ENCODE peak calls at places on chromosome 22, in eight cellular contexts. One of them, this sample, is unnamed.

GRCh38 chr22:32475428-32476010 is 908 bp downstream of the FBXO7 start:
- DNase-seq in keratinocyte: no peak
- DNase-seq in brain microvascular endothelial cell: no peak
- DNase-seq in stomach: peak; percentile 40
- DNase-seq in pancreas: peak; percentile 49
- DNase-seq in WERI-Rb-1: no peak
- DNase-seq in breast epithelium: no peak
- DNase-seq in cardiac muscle cell: peak; percentile 57
- DNase-seq in this sample: peak; percentile 50

GRCh38 chr22:33757443-33758124 is 162.7 kb downstream of the LARGE1 start:
- DNase-seq in keratinocyte: no peak
- DNase-seq in brain microvascular endothelial cell: no peak
- DNase-seq in stomach: no peak
- DNase-seq in pancreas: no peak
- DNase-seq in WERI-Rb-1: peak; percentile 58
- DNase-seq in breast epithelium: no peak
- DNase-seq in cardiac muscle cell: no peak
- DNase-seq in this sample: no peak

GRCh38 chr22:19522190-19522880 is 1.9 kb downstream of the CLDN5 start:
- DNase-seq in keratinocyte: no peak
- DNase-seq in brain microvascular endothelial cell: no peak
- DNase-seq in stomach: no peak
- DNase-seq in pancreas: no peak
- DNase-seq in WERI-Rb-1: peak; percentile 54
- DNase-seq in breast epithelium: no peak
- DNase-seq in cardiac muscle cell: no peak
- DNase-seq in this sample: no peak

GRCh38 chr22:17613280-17613679 is 15.3 kb downstream of the ATP6V1E1 start:
- DNase-seq in keratinocyte: no peak
- DNase-seq in brain microvascular endothelial cell: no peak
- DNase-seq in stomach: no peak
- DNase-seq in pancreas: no peak
- DNase-seq in WERI-Rb-1: no peak
- DNase-seq in breast epithelium: no peak
- DNase-seq in cardiac muscle cell: no peak
- DNase-seq in this sample: no peak

GRCh38 chr22:37276771-37277170 is 5.5 kb upstream of the CYTH4 start:
- DNase-seq in keratinocyte: no peak
- DNase-seq in brain microvascular endothelial cell: peak; percentile 18
- DNase-seq in stomach: no peak
- DNase-seq in pancreas: no peak
- DNase-seq in WERI-Rb-1: no peak
- DNase-seq in breast epithelium: no peak
- DNase-seq in cardiac muscle cell: peak; percentile 41
- DNase-seq in this sample: peak; percentile 20

GRCh38 chr22:19933328-19934241 is 8.0 kb upstream of the COMT start:
- DNase-seq in keratinocyte: no peak
- DNase-seq in brain microvascular endothelial cell: no peak
- DNase-seq in stomach: no peak
- DNase-seq in pancreas: no peak
- DNase-seq in WERI-Rb-1: no peak
- DNase-seq in breast epithelium: no peak
- DNase-seq in cardiac muscle cell: no peak
- DNase-seq in this sample: peak; percentile 36

GRCh38 chr22:37218399-37218770 is 6.1 kb upstream of the SSTR3 start:
- DNase-seq in keratinocyte: no peak
- DNase-seq in brain microvascular endothelial cell: no peak
- DNase-seq in stomach: no peak
- DNase-seq in pancreas: no peak
- DNase-seq in WERI-Rb-1: no peak
- DNase-seq in breast epithelium: no peak
- DNase-seq in cardiac muscle cell: no peak
- DNase-seq in this sample: no peak

GRCh38 chr22:37703906-37704305 is 7.1 kb downstream of the TRIOBP start:
- DNase-seq in keratinocyte: no peak
- DNase-seq in brain microvascular endothelial cell: no peak
- DNase-seq in stomach: no peak
- DNase-seq in pancreas: no peak
- DNase-seq in WERI-Rb-1: no peak
- DNase-seq in breast epithelium: no peak
- DNase-seq in cardiac muscle cell: no peak
- DNase-seq in this sample: no peak

GRCh38 chr22:35327690-35328471 is 28.2 kb downstream of the TOM1 start:
- DNase-seq in keratinocyte: no peak
- DNase-seq in brain microvascular endothelial cell: no peak
- DNase-seq in stomach: no peak
- DNase-seq in pancreas: no peak
- DNase-seq in WERI-Rb-1: no peak
- DNase-seq in breast epithelium: no peak
- DNase-seq in cardiac muscle cell: no peak
- DNase-seq in this sample: no peak

GRCh38 chr22:38802671-38803121 is 8.8 kb upstream of the DNAL4 start:
- DNase-seq in keratinocyte: peak; percentile 89
- DNase-seq in brain microvascular endothelial cell: peak; percentile 72
- DNase-seq in stomach: peak; percentile 35
- DNase-seq in pancreas: peak; percentile 60
- DNase-seq in WERI-Rb-1: no peak
- DNase-seq in breast epithelium: peak; percentile 64
- DNase-seq in cardiac muscle cell: peak; percentile 95
- DNase-seq in this sample: no peak

GRCh38 chr22:39706406-39707150 is 136.0 kb downstream of the CACNA1I start:
- DNase-seq in keratinocyte: no peak
- DNase-seq in brain microvascular endothelial cell: no peak
- DNase-seq in stomach: no peak
- DNase-seq in pancreas: no peak
- DNase-seq in WERI-Rb-1: peak; percentile 75
- DNase-seq in breast epithelium: no peak
- DNase-seq in cardiac muscle cell: no peak
- DNase-seq in this sample: no peak

GRCh38 chr22:35888181-35888870 is 140.3 kb downstream of the RBFOX2 start:
- DNase-seq in keratinocyte: no peak
- DNase-seq in brain microvascular endothelial cell: no peak
- DNase-seq in stomach: no peak
- DNase-seq in pancreas: no peak
- DNase-seq in WERI-Rb-1: no peak
- DNase-seq in breast epithelium: no peak
- DNase-seq in cardiac muscle cell: no peak
- DNase-seq in this sample: no peak

DNA sequence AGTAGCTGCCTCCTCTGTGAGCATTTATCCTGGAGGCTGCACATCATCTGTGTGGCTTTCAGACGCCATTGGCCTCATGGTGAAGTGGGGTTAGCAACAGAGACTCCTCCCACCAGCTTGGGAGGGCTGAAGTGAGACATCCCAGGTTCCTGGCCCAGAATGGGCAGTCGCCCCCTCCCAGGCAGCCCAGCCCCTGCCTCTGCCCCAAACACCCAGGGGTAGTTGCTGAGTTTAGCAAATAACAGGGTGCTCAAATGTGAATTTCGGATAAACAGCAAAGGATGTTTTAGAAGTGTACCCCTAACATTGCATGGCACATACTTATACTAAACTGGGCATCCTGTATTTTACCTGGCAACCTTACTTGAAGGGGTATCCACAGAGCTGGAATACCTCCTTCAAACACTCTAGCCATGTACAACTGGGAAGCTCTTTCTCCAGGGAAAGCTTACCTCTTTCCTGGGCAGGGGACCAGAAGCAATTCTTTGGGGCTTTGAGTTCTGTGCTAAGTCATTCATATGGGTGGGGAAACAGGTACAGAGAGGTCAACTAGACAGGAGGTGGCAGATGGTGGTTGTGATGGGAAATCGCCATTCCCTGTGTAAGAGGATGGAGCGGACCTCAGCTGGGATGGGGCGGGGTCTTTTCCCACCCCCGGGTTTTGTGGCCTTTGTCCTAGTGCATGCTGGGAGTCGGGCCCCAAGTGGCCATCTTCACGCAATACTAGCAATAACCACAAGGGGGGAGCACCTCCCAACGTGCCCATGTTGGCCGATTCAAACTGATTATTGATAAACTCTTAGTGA is 19.3 kb downstream of the MTFP1 start:
- DNase-seq in keratinocyte: no peak
- DNase-seq in brain microvascular endothelial cell: peak; percentile 67
- DNase-seq in stomach: peak; percentile 67
- DNase-seq in pancreas: peak; percentile 30
- DNase-seq in WERI-Rb-1: peak; percentile 90
- DNase-seq in breast epithelium: no peak
- DNase-seq in cardiac muscle cell: peak; percentile 74
- DNase-seq in this sample: no peak
- H3K4me3 ChIP-seq in keratinocyte: no peak overlapping the region
- H3K4me3 ChIP-seq in brain microvascular endothelial cell: no peak overlapping the region
- H3K4me3 ChIP-seq in stomach: no peak overlapping the region
- H3K4me3 ChIP-seq in pancreas: no peak overlapping the region
- H3K4me3 ChIP-seq in WERI-Rb-1: no peak overlapping the region
- H3K4me3 ChIP-seq in breast epithelium: no peak overlapping the region
- H3K4me3 ChIP-seq in cardiac muscle cell: no peak overlapping the region
- H3K4me3 ChIP-seq in this sample: no peak overlapping the region

GRCh38 chr22:49158741-49159564 is 668.7 kb downstream of the BRD1 start:
- DNase-seq in keratinocyte: no peak
- DNase-seq in brain microvascular endothelial cell: no peak
- DNase-seq in stomach: no peak
- DNase-seq in pancreas: no peak
- DNase-seq in WERI-Rb-1: no peak
- DNase-seq in breast epithelium: peak; percentile 46
- DNase-seq in cardiac muscle cell: no peak
- DNase-seq in this sample: no peak

GRCh38 chr22:49162841-49163240 is 664.8 kb downstream of the BRD1 start:
- DNase-seq in keratinocyte: no peak
- DNase-seq in brain microvascular endothelial cell: no peak
- DNase-seq in stomach: no peak
- DNase-seq in pancreas: no peak
- DNase-seq in WERI-Rb-1: no peak
- DNase-seq in breast epithelium: no peak
- DNase-seq in cardiac muscle cell: no peak
- DNase-seq in this sample: no peak

GRCh38 chr22:49161002-49161850 is 666.4 kb downstream of the BRD1 start:
- DNase-seq in keratinocyte: no peak
- DNase-seq in brain microvascular endothelial cell: no peak
- DNase-seq in stomach: no peak
- DNase-seq in pancreas: no peak
- DNase-seq in WERI-Rb-1: no peak
- DNase-seq in breast epithelium: peak; percentile 41
- DNase-seq in cardiac muscle cell: no peak
- DNase-seq in this sample: no peak

GRCh38 chr22:49159711-49160110 is 668.0 kb downstream of the BRD1 start:
- DNase-seq in keratinocyte: no peak
- DNase-seq in brain microvascular endothelial cell: no peak
- DNase-seq in stomach: no peak
- DNase-seq in pancreas: no peak
- DNase-seq in WERI-Rb-1: no peak
- DNase-seq in breast epithelium: peak; percentile 24
- DNase-seq in cardiac muscle cell: no peak
- DNase-seq in this sample: no peak

DNA sequence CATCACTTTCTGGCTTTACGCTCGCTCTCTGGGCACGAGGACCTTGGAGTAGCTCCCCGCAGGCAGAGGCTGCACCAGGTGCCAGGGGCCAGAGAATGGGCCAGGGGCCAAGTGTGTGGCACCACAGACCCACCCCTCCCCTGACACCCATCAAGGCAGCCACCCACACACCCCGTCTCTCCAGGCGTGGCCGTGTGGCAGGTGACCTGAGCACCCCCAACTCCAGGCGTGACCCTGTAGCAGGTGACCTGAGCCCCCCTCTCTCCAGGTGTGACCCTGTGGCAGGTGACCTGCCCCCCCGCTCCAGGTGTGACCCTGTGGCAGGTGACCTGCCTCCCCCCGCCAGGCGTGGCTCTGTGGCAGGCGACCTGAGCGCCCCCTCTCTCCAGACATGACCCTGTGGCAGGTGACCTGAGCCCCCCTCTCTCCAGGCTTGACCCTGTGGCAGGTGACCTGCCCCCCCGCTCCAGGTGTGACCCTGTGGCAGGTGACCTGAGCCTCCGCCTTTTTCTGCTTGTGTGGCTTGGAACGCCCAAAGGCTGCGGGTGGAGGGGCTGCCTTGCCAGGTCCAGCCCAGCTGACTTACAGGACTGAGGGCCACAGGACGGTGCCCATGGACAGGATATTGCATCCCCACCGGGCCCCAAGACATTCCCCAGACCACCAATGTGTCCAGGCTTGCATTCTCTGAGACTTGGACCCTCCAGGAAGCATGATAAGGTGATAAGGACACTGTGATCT is 667.2 kb downstream of the BRD1 start:
- DNase-seq in keratinocyte: no peak
- DNase-seq in brain microvascular endothelial cell: no peak
- DNase-seq in stomach: no peak
- DNase-seq in pancreas: no peak
- DNase-seq in WERI-Rb-1: no peak
- DNase-seq in breast epithelium: peak; percentile 31
- DNase-seq in cardiac muscle cell: no peak
- DNase-seq in this sample: no peak
- H3K27ac ChIP-seq in keratinocyte: no peak overlapping the region
- H3K27ac ChIP-seq in brain microvascular endothelial cell: no peak overlapping the region
- H3K27ac ChIP-seq in stomach: no peak overlapping the region
- H3K27ac ChIP-seq in pancreas: no peak overlapping the region
- H3K27ac ChIP-seq in WERI-Rb-1: no peak overlapping the region
- H3K27ac ChIP-seq in breast epithelium: no peak overlapping the region
- H3K27ac ChIP-seq in cardiac muscle cell: no peak overlapping the region
- H3K27ac ChIP-seq in this sample: no peak overlapping the region

DNA sequence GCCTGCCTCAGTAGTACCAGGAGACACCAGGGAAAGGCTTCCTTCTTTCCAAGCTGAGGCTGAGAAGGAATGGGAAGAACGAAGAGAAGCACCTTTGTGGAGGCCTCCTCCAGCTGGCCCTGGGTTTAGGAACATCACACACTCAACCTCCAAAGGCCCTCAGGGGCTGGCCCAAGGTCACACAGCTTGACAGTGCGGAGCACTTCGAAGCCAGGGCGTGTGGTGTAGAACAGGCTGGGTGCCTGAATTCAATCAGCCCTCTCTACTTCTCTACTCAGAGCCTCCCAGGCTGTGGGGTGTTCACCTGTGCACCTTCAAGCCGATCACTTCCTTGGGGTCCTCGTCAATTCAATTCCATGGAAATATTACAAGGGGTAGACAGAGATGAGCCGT is 719 bp upstream of the CSDC2 start:
- DNase-seq in keratinocyte: no peak
- DNase-seq in brain microvascular endothelial cell: no peak
- DNase-seq in stomach: no peak
- DNase-seq in pancreas: no peak
- DNase-seq in WERI-Rb-1: no peak
- DNase-seq in breast epithelium: no peak
- DNase-seq in cardiac muscle cell: no peak
- DNase-seq in this sample: no peak
- H3K4me3 ChIP-seq in keratinocyte: no peak overlapping the region
- H3K4me3 ChIP-seq in brain microvascular endothelial cell: no peak overlapping the region
- H3K4me3 ChIP-seq in stomach: no peak overlapping the region
- H3K4me3 ChIP-seq in pancreas: no peak overlapping the region
- H3K4me3 ChIP-seq in WERI-Rb-1: no peak overlapping the region
- H3K4me3 ChIP-seq in breast epithelium: no peak overlapping the region
- H3K4me3 ChIP-seq in cardiac muscle cell: no peak overlapping the region
- H3K4me3 ChIP-seq in this sample: peak overlapping the region; percentile 43

DNA sequence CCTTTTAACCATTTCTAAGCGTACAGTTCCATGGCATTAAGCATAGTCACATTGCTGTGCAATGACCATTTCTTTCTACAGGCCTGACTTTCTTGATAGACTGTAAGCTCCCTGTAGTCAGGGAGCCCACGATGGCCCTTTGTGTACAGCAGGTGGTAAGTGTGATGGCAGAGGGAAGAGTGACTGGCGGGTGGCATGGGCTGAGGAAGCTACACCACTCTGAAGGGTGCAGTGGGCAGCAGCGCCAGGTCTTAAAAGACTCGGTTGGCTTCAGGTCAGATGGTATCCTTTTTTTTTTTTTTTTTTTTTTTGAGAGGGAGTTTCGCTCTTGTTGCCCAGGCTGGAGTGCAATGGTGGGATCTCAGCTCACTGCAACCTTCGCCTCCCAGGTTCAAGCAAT is 1.6 kb downstream of the PPM1F start:
- DNase-seq in keratinocyte: no peak
- DNase-seq in brain microvascular endothelial cell: no peak
- DNase-seq in stomach: no peak
- DNase-seq in pancreas: no peak
- DNase-seq in WERI-Rb-1: no peak
- DNase-seq in breast epithelium: no peak
- DNase-seq in cardiac muscle cell: no peak
- DNase-seq in this sample: no peak
- H3K27ac ChIP-seq in keratinocyte: no peak overlapping the region
- H3K27ac ChIP-seq in brain microvascular endothelial cell: no peak overlapping the region
- H3K27ac ChIP-seq in stomach: peak overlapping the region; percentile 80
- H3K27ac ChIP-seq in pancreas: no peak overlapping the region
- H3K27ac ChIP-seq in WERI-Rb-1: no peak overlapping the region
- H3K27ac ChIP-seq in breast epithelium: no peak overlapping the region
- H3K27ac ChIP-seq in cardiac muscle cell: no peak overlapping the region
- H3K27ac ChIP-seq in this sample: peak overlapping the region; percentile 94

This sample was measured in lower lobe of right lung.